ENCODE peak calls at places on chromosomes 11 and 22, in eight cellular contexts. One of them, this sample, is unnamed.

GRCh38 chr11:116360542-116360941 is 412.2 kb downstream of the BUD13 start:
- DNase-seq in lower lobe of right lung: no peak
- DNase-seq in PC-9: no peak
- DNase-seq in aorta: no peak
- DNase-seq in fibroblast of lung: no peak
- DNase-seq in GM23338: no peak
- DNase-seq in heart right ventricle: no peak
- DNase-seq in colonic mucosa: no peak
- DNase-seq in this sample: no peak

GRCh38 chr11:115670538-115671200 is 166.5 kb upstream of the CADM1 start:
- DNase-seq in GM23338: no peak
- DNase-seq in PC-9: no peak
- DNase-seq in lower lobe of right lung: no peak
- DNase-seq in aorta: no peak
- DNase-seq in fibroblast of lung: no peak
- DNase-seq in heart right ventricle: no peak
- DNase-seq in colonic mucosa: no peak
- DNase-seq in this sample: no peak

GRCh38 chr11:44622721-44623258 is 57.3 kb downstream of the CD82 start:
- DNase-seq in PC-9: no peak
- DNase-seq in colonic mucosa: peak
- DNase-seq in fibroblast of lung: no peak
- DNase-seq in aorta: peak
- DNase-seq in heart right ventricle: no peak
- DNase-seq in lower lobe of right lung: no peak
- DNase-seq in GM23338: no peak
- DNase-seq in this sample: no peak

GRCh38 chr11:17351510-17352176 is at the start of gene NCR3LG1:
- DNase-seq in GM23338: peak
- DNase-seq in heart right ventricle: peak
- DNase-seq in colonic mucosa: peak
- DNase-seq in aorta: peak
- DNase-seq in lower lobe of right lung: peak
- DNase-seq in PC-9: peak
- DNase-seq in fibroblast of lung: peak
- DNase-seq in this sample: peak

GRCh38 chr11:110086892-110087309 is 6.3 kb upstream of the ZC3H12C start:
- DNase-seq in GM23338: no peak
- DNase-seq in lower lobe of right lung: no peak
- DNase-seq in colonic mucosa: peak
- DNase-seq in PC-9: no peak
- DNase-seq in aorta: no peak
- DNase-seq in fibroblast of lung: peak
- DNase-seq in heart right ventricle: no peak
- DNase-seq in this sample: no peak

GRCh38 chr22:43228330-43228729 is 41.4 kb upstream of the TTLL12 start:
- DNase-seq in aorta: no peak
- DNase-seq in PC-9: peak
- DNase-seq in colonic mucosa: peak
- DNase-seq in GM23338: peak
- DNase-seq in lower lobe of right lung: no peak
- DNase-seq in fibroblast of lung: peak
- DNase-seq in heart right ventricle: peak
- DNase-seq in this sample: no peak

GRCh38 chr11:67563354-67564114 is 20.1 kb upstream of the GSTP1 start:
- DNase-seq in fibroblast of lung: peak
- DNase-seq in lower lobe of right lung: no peak
- DNase-seq in aorta: peak
- DNase-seq in GM23338: no peak
- DNase-seq in PC-9: peak
- DNase-seq in colonic mucosa: peak
- DNase-seq in heart right ventricle: peak
- DNase-seq in this sample: no peak

GRCh38 chr11:123509737-123510578 is 79.9 kb downstream of the GRAMD1B start:
- DNase-seq in lower lobe of right lung: no peak
- DNase-seq in PC-9: no peak
- DNase-seq in colonic mucosa: no peak
- DNase-seq in heart right ventricle: no peak
- DNase-seq in GM23338: peak
- DNase-seq in fibroblast of lung: peak
- DNase-seq in aorta: no peak
- DNase-seq in this sample: no peak

GRCh38 chr11:74780277-74780870 is 31.7 kb downstream of the RNF169 start:
- DNase-seq in fibroblast of lung: no peak
- DNase-seq in colonic mucosa: no peak
- DNase-seq in GM23338: no peak
- DNase-seq in aorta: no peak
- DNase-seq in PC-9: no peak
- DNase-seq in lower lobe of right lung: no peak
- DNase-seq in heart right ventricle: no peak
- DNase-seq in this sample: no peak

GRCh38 chr11:61826930-61827572 is 1.0 kb upstream of the FADS2 start:
- DNase-seq in lower lobe of right lung: peak
- DNase-seq in GM23338: no peak
- DNase-seq in colonic mucosa: no peak
- DNase-seq in aorta: no peak
- DNase-seq in PC-9: no peak
- DNase-seq in fibroblast of lung: no peak
- DNase-seq in heart right ventricle: no peak
- DNase-seq in this sample: no peak

GRCh38 chr22:38442967-38443674 is 11.9 kb downstream of the KCNJ4 start:
- DNase-seq in lower lobe of right lung: no peak
- DNase-seq in heart right ventricle: peak
- DNase-seq in PC-9: no peak
- DNase-seq in fibroblast of lung: no peak
- DNase-seq in aorta: no peak
- DNase-seq in colonic mucosa: no peak
- DNase-seq in GM23338: no peak
- DNase-seq in this sample: no peak

GRCh38 chr11:27701262-27702105 is 1.2 kb upstream of the BDNF start:
- DNase-seq in PC-9: peak
- DNase-seq in heart right ventricle: peak
- DNase-seq in colonic mucosa: peak
- DNase-seq in GM23338: peak
- DNase-seq in lower lobe of right lung: no peak
- DNase-seq in aorta: no peak
- DNase-seq in fibroblast of lung: peak
- DNase-seq in this sample: no peak

GRCh38 chr22:49554296-49554625 is 273.4 kb downstream of the BRD1 start:
- DNase-seq in lower lobe of right lung: no peak
- DNase-seq in GM23338: no peak
- DNase-seq in fibroblast of lung: no peak
- DNase-seq in aorta: peak
- DNase-seq in colonic mucosa: no peak
- DNase-seq in heart right ventricle: no peak
- DNase-seq in PC-9: no peak
- DNase-seq in this sample: no peak

GRCh38 chr11:108037636-108038035 is 28.9 kb downstream of the CUL5 start:
- DNase-seq in fibroblast of lung: peak
- DNase-seq in colonic mucosa: no peak
- DNase-seq in lower lobe of right lung: no peak
- DNase-seq in aorta: no peak
- DNase-seq in GM23338: no peak
- DNase-seq in PC-9: no peak
- DNase-seq in heart right ventricle: no peak
- DNase-seq in this sample: no peak

GRCh38 chr11:61699737-61700160 is 19.6 kb downstream of the DAGLA start:
- DNase-seq in aorta: no peak
- DNase-seq in GM23338: no peak
- DNase-seq in PC-9: peak
- DNase-seq in fibroblast of lung: no peak
- DNase-seq in heart right ventricle: peak
- DNase-seq in lower lobe of right lung: no peak
- DNase-seq in colonic mucosa: peak
- DNase-seq in this sample: peak

GRCh38 chr11:76690736-76691135 is 20.2 kb upstream of the LRRC32 start:
- DNase-seq in aorta: no peak
- DNase-seq in GM23338: no peak
- DNase-seq in lower lobe of right lung: no peak
- DNase-seq in colonic mucosa: no peak
- DNase-seq in heart right ventricle: no peak
- DNase-seq in fibroblast of lung: peak
- DNase-seq in PC-9: no peak
- DNase-seq in this sample: no peak

DNA sequence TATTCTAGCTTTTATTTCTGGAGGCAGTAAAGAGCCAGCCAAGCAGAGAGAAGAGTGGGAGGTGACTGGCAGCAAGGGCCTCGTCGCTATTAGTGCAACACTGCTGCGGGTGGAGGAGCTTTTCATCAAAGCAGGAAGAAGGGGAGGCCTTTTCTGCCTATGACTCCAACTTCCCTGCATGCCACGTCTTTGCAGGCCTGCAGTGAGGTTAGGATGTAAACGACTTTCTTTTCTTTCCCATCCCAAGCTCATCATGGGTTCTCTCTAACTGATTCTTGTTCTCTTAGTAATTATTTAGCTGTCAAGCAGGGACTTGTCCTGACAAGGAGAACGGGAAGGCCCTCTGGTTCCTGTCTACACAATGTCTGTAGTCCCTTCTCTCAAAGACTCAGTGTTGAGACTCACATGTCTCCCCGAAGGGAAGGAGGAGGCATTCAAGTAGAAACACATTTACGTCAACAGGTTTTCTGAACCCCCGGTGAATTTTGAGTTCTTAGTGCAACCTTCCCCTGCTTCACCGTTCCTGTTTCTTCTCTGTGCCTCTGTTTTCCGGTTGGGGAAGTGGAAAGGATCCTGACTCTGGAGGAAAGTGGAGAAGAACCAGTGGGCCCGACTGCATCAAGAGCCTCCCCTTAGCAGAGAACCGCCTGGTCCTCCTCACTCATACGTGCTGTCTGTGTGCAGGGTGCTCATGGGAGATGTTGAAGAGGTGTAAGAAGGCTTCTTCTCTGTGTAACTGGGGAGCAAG is 56.9 kb downstream of the PACS1 start:
- DNase-seq in lower lobe of right lung: peak
- DNase-seq in aorta: no peak
- DNase-seq in colonic mucosa: peak
- DNase-seq in heart right ventricle: peak
- DNase-seq in PC-9: peak
- DNase-seq in GM23338: peak
- DNase-seq in fibroblast of lung: peak
- DNase-seq in this sample: no peak
- H3K27ac ChIP-seq in lower lobe of right lung: peak
- H3K27ac ChIP-seq in aorta: peak
- H3K27ac ChIP-seq in colonic mucosa: peak
- H3K27ac ChIP-seq in heart right ventricle: peak
- H3K27ac ChIP-seq in PC-9: no peak
- H3K27ac ChIP-seq in GM23338: peak
- H3K27ac ChIP-seq in fibroblast of lung: peak
- H3K27ac ChIP-seq in this sample: peak

DNA sequence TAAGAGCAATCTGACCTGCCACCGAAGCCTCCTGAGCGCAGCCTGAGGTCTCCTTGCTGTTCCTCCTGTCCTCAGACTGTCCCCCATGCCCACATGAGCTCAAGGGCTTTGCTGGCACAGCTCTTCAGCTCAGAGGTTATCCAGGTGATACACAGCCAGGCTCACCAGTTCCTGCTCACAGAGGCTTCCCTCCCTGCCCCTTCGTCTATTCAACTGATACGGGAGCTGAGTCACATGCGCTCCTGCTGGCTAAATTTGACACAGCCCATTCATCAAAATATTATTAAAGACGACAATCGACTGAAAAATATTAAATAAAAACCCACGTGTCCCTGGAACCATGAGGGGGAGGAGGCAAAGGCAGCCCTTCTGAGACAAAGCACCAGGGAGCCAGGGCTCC is 40.7 kb downstream of the DUSP8 start:
- DNase-seq in fibroblast of lung: no peak
- DNase-seq in lower lobe of right lung: no peak
- DNase-seq in PC-9: no peak
- DNase-seq in colonic mucosa: no peak
- DNase-seq in aorta: no peak
- DNase-seq in GM23338: no peak
- DNase-seq in heart right ventricle: no peak
- DNase-seq in this sample: peak
- H3K27ac ChIP-seq in fibroblast of lung: no peak
- H3K27ac ChIP-seq in lower lobe of right lung: no peak
- H3K27ac ChIP-seq in PC-9: no peak
- H3K27ac ChIP-seq in colonic mucosa: no peak
- H3K27ac ChIP-seq in aorta: peak
- H3K27ac ChIP-seq in GM23338: no peak
- H3K27ac ChIP-seq in heart right ventricle: peak
- H3K27ac ChIP-seq in this sample: peak

DNA sequence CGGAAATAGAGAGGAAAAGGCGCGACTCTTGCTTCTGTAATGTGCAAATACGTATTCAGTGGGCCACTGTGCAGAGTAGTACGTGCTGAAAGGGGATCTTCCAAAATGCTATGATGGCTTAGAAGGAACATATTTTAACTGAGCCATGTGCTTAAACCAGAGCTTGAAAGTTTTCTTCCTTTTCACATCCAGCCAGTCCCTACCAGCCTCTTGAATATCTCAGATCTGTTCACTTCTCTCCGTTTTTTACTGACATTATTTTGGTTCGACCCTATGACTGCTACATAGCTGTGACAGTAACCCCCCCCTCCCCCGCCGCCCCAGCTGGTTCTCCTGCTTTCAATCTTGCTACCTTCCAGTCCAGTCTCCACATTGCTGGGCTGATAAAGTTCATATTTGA is 550 bp downstream of the DDIAS start:
- DNase-seq in lower lobe of right lung: no peak
- DNase-seq in colonic mucosa: no peak
- DNase-seq in PC-9: no peak
- DNase-seq in aorta: no peak
- DNase-seq in heart right ventricle: no peak
- DNase-seq in fibroblast of lung: no peak
- DNase-seq in GM23338: no peak
- DNase-seq in this sample: no peak
- H3K27ac ChIP-seq in lower lobe of right lung: no peak
- H3K27ac ChIP-seq in colonic mucosa: no peak
- H3K27ac ChIP-seq in PC-9: no peak
- H3K27ac ChIP-seq in aorta: no peak
- H3K27ac ChIP-seq in heart right ventricle: no peak
- H3K27ac ChIP-seq in fibroblast of lung: no peak
- H3K27ac ChIP-seq in GM23338: peak
- H3K27ac ChIP-seq in this sample: no peak

GRCh38 chr11:6200975-6201374 is 2.0 kb downstream of the OR52W1 start:
- DNase-seq in lower lobe of right lung: peak
- DNase-seq in aorta: no peak
- DNase-seq in PC-9: no peak
- DNase-seq in fibroblast of lung: peak
- DNase-seq in heart right ventricle: peak
- DNase-seq in GM23338: no peak
- DNase-seq in colonic mucosa: no peak
- DNase-seq in this sample: no peak

GRCh38 chr11:6196396-6196795 is 2.6 kb upstream of the OR52W1 start:
- DNase-seq in heart right ventricle: no peak
- DNase-seq in PC-9: no peak
- DNase-seq in GM23338: no peak
- DNase-seq in fibroblast of lung: no peak
- DNase-seq in aorta: no peak
- DNase-seq in lower lobe of right lung: no peak
- DNase-seq in colonic mucosa: no peak
- DNase-seq in this sample: no peak

GRCh38 chr11:6199174-6199810 is at the start of gene OR52W1:
- DNase-seq in fibroblast of lung: no peak
- DNase-seq in PC-9: no peak
- DNase-seq in lower lobe of right lung: no peak
- DNase-seq in heart right ventricle: no peak
- DNase-seq in aorta: no peak
- DNase-seq in colonic mucosa: no peak
- DNase-seq in GM23338: no peak
- DNase-seq in this sample: no peak

GRCh38 chr11:6194065-6194581 is 4.9 kb upstream of the OR52W1 start:
- DNase-seq in aorta: no peak
- DNase-seq in GM23338: no peak
- DNase-seq in lower lobe of right lung: no peak
- DNase-seq in PC-9: no peak
- DNase-seq in fibroblast of lung: no peak
- DNase-seq in heart right ventricle: no peak
- DNase-seq in colonic mucosa: no peak
- DNase-seq in this sample: no peak

GRCh38 chr11:6197466-6198200 is 1.4 kb upstream of the OR52W1 start:
- DNase-seq in aorta: no peak
- DNase-seq in fibroblast of lung: no peak
- DNase-seq in PC-9: no peak
- DNase-seq in heart right ventricle: no peak
- DNase-seq in GM23338: no peak
- DNase-seq in lower lobe of right lung: no peak
- DNase-seq in colonic mucosa: no peak
- DNase-seq in this sample: no peak
- H3K27ac ChIP-seq in aorta: no peak
- H3K27ac ChIP-seq in fibroblast of lung: no peak
- H3K27ac ChIP-seq in PC-9: no peak
- H3K27ac ChIP-seq in heart right ventricle: no peak
- H3K27ac ChIP-seq in GM23338: no peak
- H3K27ac ChIP-seq in lower lobe of right lung: no peak
- H3K27ac ChIP-seq in colonic mucosa: no peak
- H3K27ac ChIP-seq in this sample: no peak

This sample was measured in caudate nucleus.